ENCODE peak calls at places on chromosomes 6 and 20, in ten cellular contexts. L is NCI-H774; P is activated T-helper 1 cell treated with anti-CD3 and anti-CD28 coated beads, Interleukin-12 subunit alpha, Interleukin-12 subunit beta, Interleukin-2, Interleukin-4 antibody, amounts not matched to agents 30 ng/mL and 10 ng/mL and 1 ng/mL, durations not matched to agents 14 hours and 24 hours and 36 hours; J is left ventricle myocardium inferior; A is midbrain; T is breast epithelium; M is fibroblast of pulmonary artery; N is GF-D8; C is substantia nigra; G is LoVo. W is an unnamed sample.

GRCh38 chr6:81697564-81697963 is 54.9 kb downstream of the TENT5A start:
- DNase-seq in L (no peak), P (no peak), J (no peak), A (no peak), T (no peak), M (peak), N (no peak), C (no peak), G (no peak), W (no peak)

GRCh38 chr20:14234666-14235295 is 102.6 kb downstream of the FLRT3 start:
- DNase-seq in L (no peak), P (no peak), J (no peak), A (no peak), T (no peak), M (peak), N (no peak), C (no peak), G (no peak), W (no peak)

GRCh38 chr20:23009636-23010035 is 25.5 kb upstream of the SSTR4 start:
- DNase-seq in L (no peak), P (no peak), J (no peak), A (no peak), T (no peak), M (no peak), N (no peak), C (no peak), G (peak), W (no peak)

GRCh38 chr6:157613011-157613522 is 210.0 kb upstream of the SNX9 start:
- DNase-seq in L (no peak), P (no peak), J (no peak), A (no peak), T (no peak), M (peak), N (peak), C (no peak), G (peak), W (no peak)

GRCh38 chr20:40276291-40276690 is 412.7 kb downstream of the MAFB start:
- DNase-seq in L (no peak), P (no peak), J (peak), A (no peak), T (no peak), M (no peak), N (no peak), C (no peak), G (no peak), W (no peak)

GRCh38 chr20:51473256-51473655 is 69.3 kb downstream of the NFATC2 start:
- DNase-seq in L (no peak), P (no peak), J (no peak), A (no peak), T (no peak), M (no peak), N (no peak), C (no peak), G (no peak), W (no peak)

GRCh38 chr6:153059757-153060156 is 57.2 kb upstream of the MTRF1L start:
- DNase-seq in L (peak), P (no peak), J (no peak), A (no peak), T (no peak), M (no peak), N (no peak), C (no peak), G (no peak), W (no peak)

GRCh38 chr6:115891111-115891669 is 169.5 kb downstream of the FRK start:
- DNase-seq in L (no peak), P (no peak), J (no peak), A (no peak), T (no peak), M (peak), N (no peak), C (no peak), G (no peak), W (no peak)

GRCh38 chr20:19568128-19568527 is 189.9 kb upstream of the RIN2 start:
- DNase-seq in L (no peak), P (no peak), J (no peak), A (no peak), T (no peak), M (no peak), N (no peak), C (no peak), G (no peak), W (no peak)

GRCh38 chr20:38143646-38144554 is 21.2 kb downstream of the TGM2 start:
- DNase-seq in L (no peak), P (no peak), J (no peak), A (no peak), T (no peak), M (peak), N (peak), C (no peak), G (peak), W (no peak)

GRCh38 chr20:62571667-62572344 is 70.5 kb upstream of the SLCO4A1 start:
- DNase-seq in L (no peak), P (no peak), J (no peak), A (no peak), T (no peak), M (no peak), N (no peak), C (no peak), G (no peak), W (no peak)

GRCh38 chr6:158040051-158040803 is 58.6 kb downstream of the SYNJ2 start:
- DNase-seq in L (no peak), P (peak), J (no peak), A (no peak), T (no peak), M (peak), N (peak), C (no peak), G (peak), W (peak)

GRCh38 chr20:22929661-22930060 is 105.5 kb upstream of the SSTR4 start:
- DNase-seq in L (no peak), P (no peak), J (no peak), A (no peak), T (no peak), M (no peak), N (no peak), C (no peak), G (no peak), W (no peak)

GRCh38 chr6:112010328-112010727 is 43.6 kb upstream of the CCN6 start:
- DNase-seq in L (no peak), P (no peak), J (no peak), A (no peak), T (no peak), M (no peak), N (no peak), C (no peak), G (no peak), W (no peak)

GRCh38 chr6:30156262-30156599 is 4.8 kb downstream of the TRIM10 start:
- DNase-seq in L (no peak), P (no peak), J (peak), A (no peak), T (no peak), M (peak), N (no peak), C (no peak), G (peak), W (no peak)

GRCh38 chr6:32614366-32615081 is 22.7 kb upstream of the HLA-DQA1 start:
- DNase-seq in L (no peak), P (no peak), J (no peak), A (no peak), T (no peak), M (no peak), N (no peak), C (no peak), G (no peak), W (no peak)

GRCh38 chr6:158624684-158625682 is 19.6 kb downstream of the DYNLT1 start:
- DNase-seq in L (no peak), P (no peak), J (no peak), A (no peak), T (no peak), M (no peak), N (no peak), C (no peak), G (no peak), W (no peak)

GRCh38 chr6:11368760-11369159 is 136.3 kb upstream of the NEDD9 start:
- DNase-seq in L (no peak), P (no peak), J (no peak), A (no peak), T (no peak), M (no peak), N (no peak), C (no peak), G (no peak), W (no peak)

GRCh38 chr6:110509617-110510231 is 33.3 kb upstream of the SLC22A16 start:
- DNase-seq in L (no peak), P (no peak), J (no peak), A (no peak), T (no peak), M (peak), N (peak), C (no peak), G (peak), W (no peak)

GRCh38 chr6:32152414-32153251 is 894 bp upstream of the PRRT1 start:
- DNase-seq in L (no peak), P (no peak), J (no peak), A (peak), T (no peak), M (peak), N (no peak), C (no peak), G (no peak), W (peak)

GRCh38 chr20:63863021-63863797 is 1.9 kb upstream of the TPD52L2 start:
- DNase-seq in L (no peak), P (no peak), J (no peak), A (no peak), T (no peak), M (no peak), N (no peak), C (no peak), G (no peak), W (no peak)

GRCh38 chr6:101534821-101535220 is 141.3 kb downstream of the GRIK2 start:
- DNase-seq in L (no peak), P (no peak), J (no peak), A (no peak), T (no peak), M (peak), N (no peak), C (no peak), G (no peak), W (no peak)

GRCh38 chr20:23358923-23359572 is 2.9 kb upstream of the GZF1 start:
- DNase-seq in L (no peak), P (no peak), J (no peak), A (no peak), T (no peak), M (no peak), N (no peak), C (no peak), G (no peak), W (no peak)

GRCh38 chr20:25344634-25345033 is 46.0 kb downstream of the ABHD12 start:
- DNase-seq in L (no peak), P (no peak), J (no peak), A (no peak), T (no peak), M (no peak), N (no peak), C (no peak), G (no peak), W (no peak)

GRCh38 chr6:6713660-6714446 is 125.3 kb downstream of the LY86 start:
- DNase-seq in L (no peak), P (no peak), J (no peak), A (no peak), T (no peak), M (no peak), N (no peak), C (no peak), G (no peak), W (no peak)

GRCh38 chr20:4300921-4301320 is 285.6 kb upstream of the RNF24 start:
- DNase-seq in L (no peak), P (no peak), J (no peak), A (no peak), T (no peak), M (no peak), N (no peak), C (no peak), G (no peak), W (no peak)

GRCh38 chr20:31684153-31685003 is 38.3 kb downstream of the BCL2L1 start:
- DNase-seq in L (no peak), P (no peak), J (no peak), A (no peak), T (no peak), M (no peak), N (peak), C (no peak), G (no peak), W (no peak)

GRCh38 chr6:51099201-51099600 is 280.5 kb downstream of the TFAP2B start:
- DNase-seq in L (no peak), P (no peak), J (no peak), A (no peak), T (no peak), M (no peak), N (no peak), C (no peak), G (no peak), W (no peak)